ENCODE peak calls at places on chromosomes 16 and 17, in seven cellular contexts. One of them, this sample, is unnamed.

GRCh38 chr16:47258874-47259461 is 115.2 kb upstream of the NETO2 start:
- DNase-seq in AG04449: no peak
- DNase-seq in thyroid gland: no peak
- DNase-seq in ascending aorta: no peak
- DNase-seq in osteocyte: no peak
- DNase-seq in glutamatergic neuron: peak
- DNase-seq in esophagus squamous epithelium: no peak
- DNase-seq in this sample: no peak

GRCh38 chr17:46726106-46726670 is 92.3 kb downstream of the WNT3 start:
- DNase-seq in AG04449: no peak
- DNase-seq in thyroid gland: no peak
- DNase-seq in ascending aorta: no peak
- DNase-seq in osteocyte: no peak
- DNase-seq in glutamatergic neuron: no peak
- DNase-seq in esophagus squamous epithelium: no peak
- DNase-seq in this sample: no peak

GRCh38 chr16:74778646-74779045 is 4.0 kb upstream of the FA2H start:
- DNase-seq in AG04449: no peak
- DNase-seq in thyroid gland: peak
- DNase-seq in ascending aorta: no peak
- DNase-seq in osteocyte: peak
- DNase-seq in glutamatergic neuron: no peak
- DNase-seq in esophagus squamous epithelium: no peak
- DNase-seq in this sample: no peak

GRCh38 chr16:57862698-57863433 is 60.6 kb upstream of the KIFC3 start:
- DNase-seq in AG04449: no peak
- DNase-seq in thyroid gland: no peak
- DNase-seq in ascending aorta: no peak
- DNase-seq in osteocyte: no peak
- DNase-seq in glutamatergic neuron: no peak
- DNase-seq in esophagus squamous epithelium: no peak
- DNase-seq in this sample: no peak

GRCh38 chr17:76562734-76563148 is 22.9 kb downstream of the PRCD start:
- DNase-seq in AG04449: peak
- DNase-seq in thyroid gland: no peak
- DNase-seq in ascending aorta: no peak
- DNase-seq in osteocyte: no peak
- DNase-seq in glutamatergic neuron: no peak
- DNase-seq in esophagus squamous epithelium: no peak
- DNase-seq in this sample: no peak

GRCh38 chr17:10875411-10875810 is 37.5 kb upstream of the PIRT start:
- DNase-seq in AG04449: no peak
- DNase-seq in thyroid gland: peak
- DNase-seq in ascending aorta: no peak
- DNase-seq in osteocyte: no peak
- DNase-seq in glutamatergic neuron: no peak
- DNase-seq in esophagus squamous epithelium: no peak
- DNase-seq in this sample: no peak

GRCh38 chr17:1542316-1542715 is 20.3 kb downstream of the PITPNA start:
- DNase-seq in AG04449: no peak
- DNase-seq in thyroid gland: no peak
- DNase-seq in ascending aorta: no peak
- DNase-seq in osteocyte: no peak
- DNase-seq in glutamatergic neuron: no peak
- DNase-seq in esophagus squamous epithelium: no peak
- DNase-seq in this sample: no peak

GRCh38 chr17:77470800-77471733 is 330.3 kb downstream of the SEC14L1 start:
- DNase-seq in AG04449: no peak
- DNase-seq in thyroid gland: peak
- DNase-seq in ascending aorta: no peak
- DNase-seq in osteocyte: no peak
- DNase-seq in glutamatergic neuron: no peak
- DNase-seq in esophagus squamous epithelium: no peak
- DNase-seq in this sample: no peak

GRCh38 chr16:10121496-10121895 is 60.7 kb downstream of the GRIN2A start:
- DNase-seq in AG04449: peak
- DNase-seq in thyroid gland: no peak
- DNase-seq in ascending aorta: no peak
- DNase-seq in osteocyte: no peak
- DNase-seq in glutamatergic neuron: no peak
- DNase-seq in esophagus squamous epithelium: no peak
- DNase-seq in this sample: no peak

GRCh38 chr16:11706180-11706742 is 36.4 kb downstream of the TXNDC11 start:
- DNase-seq in AG04449: no peak
- DNase-seq in thyroid gland: peak
- DNase-seq in ascending aorta: no peak
- DNase-seq in osteocyte: peak
- DNase-seq in glutamatergic neuron: no peak
- DNase-seq in esophagus squamous epithelium: no peak
- DNase-seq in this sample: no peak

GRCh38 chr17:42744283-42744805 is 496 bp downstream of the EZH1 start:
- DNase-seq in AG04449: no peak
- DNase-seq in thyroid gland: peak
- DNase-seq in ascending aorta: peak
- DNase-seq in osteocyte: no peak
- DNase-seq in glutamatergic neuron: peak
- DNase-seq in esophagus squamous epithelium: no peak
- DNase-seq in this sample: no peak

GRCh38 chr16:85374571-85374872 is 238.6 kb upstream of the GSE1 start:
- DNase-seq in AG04449: no peak
- DNase-seq in thyroid gland: peak
- DNase-seq in ascending aorta: no peak
- DNase-seq in osteocyte: no peak
- DNase-seq in glutamatergic neuron: no peak
- DNase-seq in esophagus squamous epithelium: no peak
- DNase-seq in this sample: no peak

GRCh38 chr16:4347010-4347409 is 4.1 kb downstream of the PAM16 start:
- DNase-seq in AG04449: no peak
- DNase-seq in thyroid gland: no peak
- DNase-seq in ascending aorta: no peak
- DNase-seq in osteocyte: no peak
- DNase-seq in glutamatergic neuron: no peak
- DNase-seq in esophagus squamous epithelium: no peak
- DNase-seq in this sample: no peak

GRCh38 chr17:60968266-60968665 is 290.6 kb downstream of the BCAS3 start:
- DNase-seq in AG04449: no peak
- DNase-seq in thyroid gland: no peak
- DNase-seq in ascending aorta: no peak
- DNase-seq in osteocyte: no peak
- DNase-seq in glutamatergic neuron: no peak
- DNase-seq in esophagus squamous epithelium: no peak
- DNase-seq in this sample: no peak

GRCh38 chr16:30941600-30942420 is 7.1 kb upstream of the ORAI3 start:
- DNase-seq in AG04449: no peak
- DNase-seq in thyroid gland: peak
- DNase-seq in ascending aorta: no peak
- DNase-seq in osteocyte: no peak
- DNase-seq in glutamatergic neuron: peak
- DNase-seq in esophagus squamous epithelium: no peak
- DNase-seq in this sample: no peak

GRCh38 chr16:56824335-56824734 is 40.7 kb upstream of the SLC12A3 start:
- DNase-seq in AG04449: no peak
- DNase-seq in thyroid gland: peak
- DNase-seq in ascending aorta: no peak
- DNase-seq in osteocyte: no peak
- DNase-seq in glutamatergic neuron: no peak
- DNase-seq in esophagus squamous epithelium: no peak
- DNase-seq in this sample: no peak

GRCh38 chr16:84885024-84885910 is 65.5 kb downstream of the CRISPLD2 start:
- DNase-seq in AG04449: no peak
- DNase-seq in thyroid gland: no peak
- DNase-seq in ascending aorta: no peak
- DNase-seq in osteocyte: no peak
- DNase-seq in glutamatergic neuron: no peak
- DNase-seq in esophagus squamous epithelium: no peak
- DNase-seq in this sample: no peak

DNA sequence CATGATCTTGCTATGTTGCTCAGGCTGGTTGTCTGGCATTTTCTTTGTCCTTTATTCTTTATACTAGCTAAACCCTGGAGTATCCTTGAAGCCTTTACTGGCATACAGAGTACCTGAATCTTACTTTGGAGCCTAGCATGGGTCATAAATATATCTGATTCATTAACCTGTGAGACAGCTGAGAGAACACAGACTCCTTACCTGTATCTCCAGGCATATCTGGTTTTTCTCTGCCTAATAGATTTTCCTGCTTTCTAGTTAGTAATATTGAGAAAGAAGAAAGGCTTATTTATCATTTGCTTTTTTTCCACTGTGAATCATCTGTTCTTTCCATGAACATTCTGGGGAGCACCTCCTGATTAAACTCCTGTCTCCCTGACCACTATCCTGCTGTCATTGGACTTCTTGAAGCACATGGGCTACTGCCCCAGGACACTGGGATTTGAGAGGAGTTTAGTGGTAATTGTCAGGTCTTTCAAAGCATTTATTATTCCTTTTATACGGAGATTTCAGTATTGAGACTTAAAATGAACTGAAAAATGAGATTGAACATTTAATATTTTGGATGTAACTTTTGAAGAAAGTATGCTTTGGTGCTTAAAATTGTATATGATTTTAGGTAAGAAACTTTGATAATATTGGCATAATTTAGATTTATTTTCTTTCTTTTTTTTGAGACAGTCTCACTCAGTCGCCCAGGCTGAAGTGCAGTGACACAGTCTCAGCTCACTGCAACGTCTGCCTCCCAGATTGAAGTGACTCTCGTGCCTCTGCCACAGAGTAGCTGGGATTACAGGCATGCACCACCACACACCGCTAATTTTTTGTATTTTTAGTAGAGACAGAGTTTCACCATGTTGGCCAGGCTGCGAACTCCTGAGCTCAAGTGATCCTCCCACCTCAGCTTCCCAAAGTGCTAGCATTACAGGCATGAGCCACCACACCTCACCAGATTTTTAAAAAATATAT is 8.6 kb downstream of the PDP2 start:
- DNase-seq in AG04449: no peak
- DNase-seq in thyroid gland: peak
- DNase-seq in ascending aorta: no peak
- DNase-seq in osteocyte: no peak
- DNase-seq in glutamatergic neuron: no peak
- DNase-seq in esophagus squamous epithelium: no peak
- DNase-seq in this sample: no peak
- TF ChIP-seq CTCF in AG04449: no peak
- TF ChIP-seq CTCF in thyroid gland: no peak
- TF ChIP-seq CTCF in ascending aorta: no peak
- TF ChIP-seq CTCF in osteocyte: no peak
- TF ChIP-seq CTCF in glutamatergic neuron: no peak
- TF ChIP-seq CTCF in esophagus squamous epithelium: no peak
- TF ChIP-seq CTCF in this sample: no peak

DNA sequence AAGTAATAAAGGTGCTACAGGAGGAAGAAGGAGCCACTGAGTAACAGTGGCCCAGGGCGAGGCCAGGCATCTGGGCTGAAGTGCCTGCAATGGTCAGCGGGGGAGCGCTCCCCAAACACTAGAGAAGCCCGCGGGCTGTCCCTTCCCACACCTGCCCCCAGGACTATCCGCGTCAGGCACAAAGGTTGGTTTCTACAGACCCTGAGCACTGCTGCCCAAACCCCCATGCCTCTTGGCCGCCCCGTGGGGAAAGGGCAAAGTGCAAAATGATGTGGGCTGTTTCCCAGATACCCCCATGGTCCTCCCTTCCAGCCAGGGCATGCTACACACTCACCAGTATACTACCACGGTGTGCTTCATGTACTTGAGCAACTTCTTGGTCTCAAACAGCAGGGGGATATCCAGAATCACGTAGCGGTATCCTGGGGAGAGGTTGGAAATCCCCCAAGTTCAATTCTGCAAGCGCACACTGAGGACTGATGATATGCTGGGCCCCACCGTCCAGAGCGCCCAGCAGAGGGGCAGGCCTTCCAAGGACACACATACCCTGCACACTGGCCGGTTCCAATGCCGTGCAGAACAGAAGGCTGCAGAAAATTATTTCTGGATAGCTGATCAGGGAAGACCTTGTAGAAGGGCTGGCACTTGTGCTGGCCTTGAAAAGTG is 21.5 kb downstream of the DCAKD start:
- DNase-seq in AG04449: no peak
- DNase-seq in thyroid gland: no peak
- DNase-seq in ascending aorta: no peak
- DNase-seq in osteocyte: no peak
- DNase-seq in glutamatergic neuron: no peak
- DNase-seq in esophagus squamous epithelium: no peak
- DNase-seq in this sample: no peak
- TF ChIP-seq CTCF in AG04449: no peak
- TF ChIP-seq CTCF in thyroid gland: no peak
- TF ChIP-seq CTCF in ascending aorta: no peak
- TF ChIP-seq CTCF in osteocyte: no peak
- TF ChIP-seq CTCF in glutamatergic neuron: no peak
- TF ChIP-seq CTCF in esophagus squamous epithelium: no peak
- TF ChIP-seq CTCF in this sample: no peak

DNA sequence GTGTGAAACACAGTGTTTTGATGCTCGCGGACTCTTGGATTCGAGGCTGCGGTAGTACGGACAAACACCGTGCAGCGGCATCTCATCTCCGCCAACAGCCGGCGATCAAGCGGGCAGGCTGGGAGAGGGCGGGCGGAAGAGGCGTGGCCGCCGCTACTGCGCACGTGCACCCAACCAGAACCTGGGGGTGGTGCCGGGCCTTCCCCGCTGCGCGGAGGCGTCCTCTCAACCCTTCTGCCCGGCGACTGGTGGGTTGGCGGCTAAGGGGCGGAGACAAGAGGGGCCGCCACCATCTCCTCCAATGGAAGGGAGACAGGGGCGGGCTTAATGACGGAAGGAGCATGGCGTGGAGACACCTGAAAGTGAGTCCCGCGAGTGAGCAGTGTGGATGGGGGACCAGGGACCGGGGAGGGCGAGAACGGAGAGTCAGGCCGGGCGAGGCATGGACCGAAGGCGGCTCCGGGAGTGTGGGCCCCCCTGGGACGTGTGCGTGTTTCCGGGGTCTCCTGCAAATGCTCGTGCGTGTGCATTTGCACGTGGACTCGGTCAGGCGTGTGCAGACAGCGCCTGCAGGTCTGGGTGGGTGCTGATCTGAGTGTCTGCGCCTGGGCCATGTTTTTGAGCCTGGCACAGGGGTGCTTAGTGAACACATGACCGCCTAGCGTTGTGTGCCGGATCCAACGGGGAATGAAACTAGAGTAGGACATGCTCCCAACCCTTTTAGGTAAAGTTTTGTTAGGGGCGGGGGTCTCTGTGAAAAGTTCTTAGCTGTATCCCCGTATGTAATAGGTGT is at the start of gene DHODH:
- DNase-seq in AG04449: peak
- DNase-seq in thyroid gland: peak
- DNase-seq in ascending aorta: peak
- DNase-seq in osteocyte: peak
- DNase-seq in glutamatergic neuron: peak
- DNase-seq in esophagus squamous epithelium: peak
- DNase-seq in this sample: peak
- TF ChIP-seq CTCF in AG04449: no peak
- TF ChIP-seq CTCF in thyroid gland: no peak
- TF ChIP-seq CTCF in ascending aorta: peak
- TF ChIP-seq CTCF in osteocyte: peak
- TF ChIP-seq CTCF in glutamatergic neuron: no peak
- TF ChIP-seq CTCF in esophagus squamous epithelium: no peak
- TF ChIP-seq CTCF in this sample: peak

DNA sequence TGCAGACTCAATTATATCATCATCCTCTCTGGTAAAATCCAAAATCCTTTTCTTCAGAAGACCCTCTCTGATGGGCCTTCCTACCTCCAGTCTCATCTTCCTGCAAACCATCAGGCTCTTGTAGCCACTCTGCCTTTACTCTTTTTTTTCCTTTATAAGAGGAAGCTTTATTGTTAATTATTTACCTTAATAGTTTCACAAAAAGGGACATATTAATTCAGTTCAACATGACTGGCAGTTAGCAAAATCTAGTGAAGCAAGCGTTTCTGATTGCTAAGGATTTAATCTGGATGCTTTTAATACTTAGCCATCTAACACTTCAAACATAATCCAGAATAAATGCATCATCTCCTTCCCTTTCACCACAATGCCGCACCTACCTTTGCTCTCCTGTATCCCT is 62.0 kb downstream of the SPACA3 start:
- DNase-seq in AG04449: no peak
- DNase-seq in thyroid gland: no peak
- DNase-seq in ascending aorta: no peak
- DNase-seq in osteocyte: no peak
- DNase-seq in glutamatergic neuron: no peak
- DNase-seq in esophagus squamous epithelium: no peak
- DNase-seq in this sample: no peak
- TF ChIP-seq CTCF in AG04449: no peak
- TF ChIP-seq CTCF in thyroid gland: no peak
- TF ChIP-seq CTCF in ascending aorta: no peak
- TF ChIP-seq CTCF in osteocyte: no peak
- TF ChIP-seq CTCF in glutamatergic neuron: no peak
- TF ChIP-seq CTCF in esophagus squamous epithelium: no peak
- TF ChIP-seq CTCF in this sample: no peak

This sample was measured in type B pancreatic cell.